ENCODE peak calls at places on chromosomes 16 and 17, in ten cellular contexts. J is left cardiac atrium; Q is transverse colon; I is EL; P is foreskin melanocyte; B is activated T-cell treated with anti-CD3 and anti-CD28 coated beads, Interleukin-2, amount 50 U/mL, for 72 hours; U is activated naive CD4-positive, alpha-beta T cell; F is GM19239; T is nucleus accumbens; K is GM18507. O is an unnamed sample.

GRCh38 chr16:49010396-49010795 is 271.2 kb downstream of the CBLN1 start:
- DNase-seq in J (no peak), Q (no peak), I (peak), P (no peak), B (no peak), U (no peak), F (no peak), T (no peak), K (no peak), O (no peak)

GRCh38 chr16:74455213-74455612 is 33.9 kb upstream of the CLEC18B start:
- DNase-seq in J (no peak), Q (no peak), I (no peak), P (no peak), B (no peak), U (no peak), F (no peak), T (no peak), K (no peak), O (no peak)

GRCh38 chr16:85360323-85361277 is 248.3 kb upstream of the CIBAR2 start:
- DNase-seq in J (no peak), Q (peak), I (no peak), P (no peak), B (peak), U (no peak), F (no peak), T (no peak), K (no peak), O (no peak)

GRCh38 chr16:71484006-71484893 is 4.9 kb downstream of the ZNF19 start:
- DNase-seq in J (peak), Q (peak), I (peak), P (peak), B (peak), U (peak), F (peak), T (peak), K (peak), O (peak)

GRCh38 chr17:75406222-75406615 is 741 bp upstream of the GRB2 start:
- DNase-seq in J (no peak), Q (no peak), I (peak), P (no peak), B (no peak), U (no peak), F (no peak), T (peak), K (no peak), O (no peak)

GRCh38 chr17:82678265-82678891 is 20.1 kb downstream of the RAB40B start:
- DNase-seq in J (no peak), Q (no peak), I (no peak), P (no peak), B (no peak), U (no peak), F (no peak), T (no peak), K (no peak), O (no peak)

GRCh38 chr16:29898786-29899515 is 399 bp downstream of the SEZ6L2 start:
- DNase-seq in J (no peak), Q (peak), I (no peak), P (no peak), B (no peak), U (no peak), F (no peak), T (no peak), K (no peak), O (no peak)

GRCh38 chr17:2346475-2346874 is 9.2 kb downstream of the SGSM2 start:
- DNase-seq in J (no peak), Q (no peak), I (no peak), P (no peak), B (no peak), U (no peak), F (no peak), T (no peak), K (no peak), O (no peak)

GRCh38 chr16:8718753-8719386 is 44.5 kb downstream of the ABAT start:
- DNase-seq in J (no peak), Q (no peak), I (no peak), P (no peak), B (no peak), U (no peak), F (no peak), T (no peak), K (no peak), O (no peak)

GRCh38 chr16:89187337-89188063 is 12.8 kb downstream of the SLC22A31 start:
- DNase-seq in J (peak), Q (no peak), I (peak), P (peak), B (peak), U (no peak), F (no peak), T (no peak), K (no peak), O (no peak)